ENCODE peak calls at places on chromosomes 11 and 22, in six cellular contexts. L, F, C, V, T and U are unnamed samples.

GRCh38 chr11:9943346-9944110 is 279.7 kb downstream of the SWAP70 start:
- DNase-seq in L (no peak), C (no peak), V (no peak), T (peak), F (no peak), U (no peak)

GRCh38 chr11:118790357-118791014 is 478 bp downstream of the DDX6 start:
- DNase-seq in C (peak), F (peak), V (peak), L (peak), T (peak), U (peak)

GRCh38 chr22:32515074-32515473 is 40.5 kb downstream of the FBXO7 start:
- DNase-seq in T (no peak), L (no peak), V (no peak), C (no peak), F (no peak), U (no peak)

GRCh38 chr11:12900496-12900895 is 108.6 kb upstream of the RASSF10 start:
- DNase-seq in V (no peak), F (no peak), L (no peak), C (no peak), T (peak), U (no peak)

GRCh38 chr11:130051077-130051476 is 18.6 kb upstream of the APLP2 start:
- DNase-seq in F (no peak), T (peak), L (no peak), C (no peak), V (no peak), U (no peak)

GRCh38 chr22:48686694-48687302 is 1140.9 kb downstream of the BRD1 start:
- DNase-seq in F (no peak), V (no peak), T (no peak), L (no peak), C (no peak), U (no peak)

GRCh38 chr22:25167834-25168601 is 31.6 kb upstream of the CRYBB3 start:
- DNase-seq in T (no peak), F (no peak), V (no peak), L (no peak), C (no peak), U (no peak)

GRCh38 chr11:86814775-86815174 is 14.4 kb downstream of the PRSS23 start:
- DNase-seq in F (no peak), C (no peak), V (no peak), T (peak), L (no peak), U (no peak)

GRCh38 chr11:122393209-122393850 is 262.2 kb upstream of the UBASH3B start:
- DNase-seq in F (no peak), C (no peak), T (no peak), V (no peak), L (no peak), U (no peak)

GRCh38 chr22:29113329-29113728 is 40.5 kb downstream of the KREMEN1 start:
- DNase-seq in F (no peak), V (no peak), L (no peak), C (no peak), T (no peak), U (no peak)

GRCh38 chr22:44438481-44439131 is 59.4 kb downstream of the RTL6 start:
- DNase-seq in C (no peak), L (no peak), T (no peak), F (no peak), V (no peak), U (no peak)

GRCh38 chr11:133078591-133079179 is 453.6 kb downstream of the OPCML start:
- DNase-seq in C (no peak), F (peak), V (peak), T (peak), L (no peak), U (peak)

GRCh38 chr11:83713701-83714100 is 427.5 kb upstream of the CCDC90B start:
- DNase-seq in T (no peak), C (no peak), V (no peak), F (no peak), L (no peak), U (no peak)

GRCh38 chr11:127624455-127624854 is 623.9 kb upstream of the KIRREL3 start:
- DNase-seq in T (no peak), L (no peak), C (no peak), V (no peak), F (no peak), U (no peak)

GRCh38 chr11:39209966-39210365 is 2249.5 kb downstream of the LRRC4C start:
- DNase-seq in T (no peak), L (no peak), C (no peak), V (no peak), F (no peak), U (no peak)

GRCh38 chr11:69587454-69588081 is 53.4 kb upstream of the CCND1 start:
- DNase-seq in C (no peak), T (peak), V (no peak), F (no peak), L (no peak), U (no peak)

GRCh38 chr11:62981743-62982142 is 3.0 kb downstream of the SLC22A6 start:
- DNase-seq in L (no peak), F (no peak), T (no peak), V (no peak), C (no peak), U (no peak)

GRCh38 chr22:26502688-26503561 is 9.3 kb downstream of the TFIP11 start:
- DNase-seq in V (peak), T (peak), L (no peak), F (peak), C (peak), U (peak)

GRCh38 chr11:111938687-111939160 is 1.6 kb downstream of the DIXDC1 start:
- DNase-seq in V (no peak), C (no peak), F (peak), T (peak), L (no peak), U (peak)

GRCh38 chr11:70796601-70797000 is 398.3 kb downstream of the CTTN start:
- DNase-seq in F (no peak), L (no peak), T (no peak), V (no peak), C (no peak), U (no peak)

GRCh38 chr11:91955206-91955605 is 269.4 kb upstream of the FAT3 start:
- DNase-seq in F (no peak), C (no peak), L (no peak), V (no peak), T (no peak), U (no peak)

GRCh38 chr22:39546889-39547586 is 14.5 kb upstream of the RPS19BP1 start:
- DNase-seq in C (no peak), F (no peak), T (peak), L (no peak), V (no peak), U (no peak)

GRCh38 chr11:112516261-112516660 is 255.6 kb upstream of the PLET1 start:
- DNase-seq in L (no peak), F (no peak), C (no peak), V (no peak), T (peak), U (no peak)

GRCh38 chr11:41431784-41432183 is 27.7 kb downstream of the LRRC4C start:
- DNase-seq in V (peak), F (no peak), T (no peak), L (no peak), C (no peak), U (peak)

GRCh38 chr11:27012254-27012921 is 18.5 kb downstream of the FIBIN start:
- DNase-seq in L (no peak), V (peak), T (peak), C (no peak), F (no peak), U (no peak)

GRCh38 chr11:25981998-25982397 is 349.9 kb upstream of the ANO3 start:
- DNase-seq in T (peak), F (no peak), L (no peak), V (peak), C (no peak), U (peak)

GRCh38 chr11:2521681-2522630 is 77.1 kb downstream of the KCNQ1 start:
- DNase-seq in V (peak), F (no peak), T (no peak), C (no peak), L (no peak), U (no peak)

GRCh38 chr22:47192651-47193437 is 430.4 kb downstream of the TBC1D22A start:
- DNase-seq in C (no peak), T (no peak), F (no peak), V (no peak), L (peak), U (no peak)